ENCODE peak calls at places on chromosomes 5 and 9, in five cellular contexts. Q, M, K, F and W are unnamed samples.

GRCh38 chr9:16720386-16720785 is 150.1 kb downstream of the BNC2 start:
- DNase-seq in K (no peak), Q (no peak), M (no peak), F (no peak), W (no peak)

GRCh38 chr9:111909444-111909843 is 12.8 kb downstream of the UGCG start:
- DNase-seq in M (no peak), K (no peak), F (peak), Q (no peak), W (no peak)

GRCh38 chr9:136995772-136996308 is 528 bp downstream of the CLIC3 start:
- DNase-seq in Q (no peak), K (no peak), M (no peak), F (no peak), W (no peak)

GRCh38 chr5:7869474-7870136 is 657 bp downstream of the MTRR start:
- DNase-seq in M (peak), K (no peak), F (no peak), Q (no peak), W (no peak)

GRCh38 chr5:74063346-74063745 is 437.4 kb downstream of the ARHGEF28 start:
- DNase-seq in M (no peak), F (no peak), K (no peak), Q (no peak), W (no peak)

GRCh38 chr9:38022995-38023394 is 46.0 kb downstream of the SHB start:
- DNase-seq in K (no peak), Q (no peak), F (peak), M (no peak), W (no peak)

GRCh38 chr9:136361047-136361756 is 2.3 kb downstream of the DNLZ start:
- DNase-seq in F (no peak), M (peak), K (no peak), Q (no peak), W (no peak)

GRCh38 chr5:147140558-147140957 is 94.3 kb upstream of the STK32A start:
- DNase-seq in Q (no peak), F (no peak), M (no peak), K (no peak), W (no peak)

GRCh38 chr5:139571543-139571942 is 10.4 kb downstream of the UBE2D2 start:
- DNase-seq in Q (no peak), F (no peak), M (no peak), K (no peak), W (no peak)

GRCh38 chr9:98850851-98851729 is 43.6 kb downstream of the GALNT12 start:
- DNase-seq in Q (peak), M (no peak), F (no peak), K (no peak), W (no peak)

GRCh38 chr5:133199366-133199901 is 147.6 kb downstream of the HSPA4 start:
- DNase-seq in M (no peak), Q (no peak), K (no peak), F (no peak), W (no peak)

GRCh38 chr5:158720316-158720715 is 379.4 kb downstream of the EBF1 start:
- DNase-seq in F (no peak), Q (no peak), K (no peak), M (no peak), W (no peak)

GRCh38 chr5:95735436-95735835 is 4.3 kb downstream of the RHOBTB3 start:
- DNase-seq in K (no peak), M (no peak), Q (no peak), F (no peak), W (no peak)

GRCh38 chr5:177452688-177453638 is 6.3 kb downstream of the PRR7 start:
- DNase-seq in Q (no peak), M (peak), F (no peak), K (no peak), W (no peak)

GRCh38 chr9:119004618-119004990 is 364.6 kb downstream of the BRINP1 start:
- DNase-seq in K (no peak), M (peak), F (no peak), Q (no peak), W (no peak)

GRCh38 chr5:149426931-149427330 is 47.8 kb upstream of the IL17B start:
- DNase-seq in Q (no peak), K (no peak), F (no peak), M (peak), W (no peak)

GRCh38 chr5:72415926-72416325 is 91.3 kb downstream of the ZNF366 start:
- DNase-seq in M (no peak), Q (no peak), F (peak), K (no peak), W (no peak)

GRCh38 chr9:131585375-131585774 is 40.1 kb downstream of the PRRT1B start:
- DNase-seq in K (no peak), Q (no peak), M (peak), F (no peak), W (no peak)

GRCh38 chr5:96142786-96143434 is 181.3 kb upstream of the ELL2 start:
- DNase-seq in Q (no peak), M (peak), K (no peak), F (no peak), W (no peak)

GRCh38 chr5:122101636-122102285 is 23.7 kb upstream of the LOX start:
- DNase-seq in F (no peak), M (peak), K (no peak), Q (no peak), W (no peak)

GRCh38 chr9:15280647-15281046 is 26.4 kb downstream of the TTC39B start:
- DNase-seq in M (no peak), Q (no peak), F (no peak), K (no peak), W (no peak)

GRCh38 chr9:79694676-79695400 is 123.1 kb downstream of the TLE4 start:
- DNase-seq in F (peak), Q (peak), K (no peak), M (peak), W (peak)

GRCh38 chr9:69130456-69131441 is 43.3 kb upstream of the TJP2 start:
- DNase-seq in M (peak), K (no peak), F (no peak), Q (peak), W (no peak)

GRCh38 chr9:109771796-109772525 is 8.0 kb upstream of the PALM2AKAP2 start:
- DNase-seq in M (peak), F (no peak), K (no peak), Q (no peak), W (no peak)

GRCh38 chr9:76297721-76298239 is 96.4 kb downstream of the RFK start:
- DNase-seq in F (no peak), M (peak), K (no peak), Q (no peak), W (no peak)

GRCh38 chr9:23341346-23341745 is 484.7 kb downstream of the ELAVL2 start:
- DNase-seq in F (no peak), M (peak), Q (no peak), K (no peak), W (no peak)

GRCh38 chr9:69874301-69875060 is 53.9 kb downstream of the CFAP95 start:
- DNase-seq in K (no peak), M (no peak), F (peak), Q (no peak), W (no peak)

DNA sequence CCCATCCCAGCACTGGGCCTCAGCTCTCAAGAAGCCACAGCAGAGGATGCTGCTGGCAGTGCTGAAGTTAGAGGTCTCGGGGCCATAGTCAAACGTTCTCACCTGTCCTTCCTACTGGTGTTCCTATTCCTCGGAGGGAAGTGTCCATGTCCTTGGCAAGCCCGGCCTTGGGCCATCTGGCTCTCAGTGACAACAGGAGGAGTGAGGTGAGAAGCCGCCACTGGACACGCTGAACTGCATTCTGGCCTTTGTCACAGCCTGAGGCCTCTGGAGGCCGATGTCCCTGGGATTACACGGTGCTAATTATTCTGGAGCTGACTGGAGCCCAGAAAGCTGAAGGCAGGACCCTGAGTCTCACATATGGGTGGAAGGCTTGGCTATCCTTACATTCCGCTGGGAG is 92.5 kb downstream of the OLFM1 start:
- DNase-seq in F (no peak), M (no peak), K (no peak), Q (no peak), W (no peak)
- H2BK12ac ChIP-seq in F (no peak), M (no peak), K (no peak), Q (no peak), W (no peak)

DNA sequence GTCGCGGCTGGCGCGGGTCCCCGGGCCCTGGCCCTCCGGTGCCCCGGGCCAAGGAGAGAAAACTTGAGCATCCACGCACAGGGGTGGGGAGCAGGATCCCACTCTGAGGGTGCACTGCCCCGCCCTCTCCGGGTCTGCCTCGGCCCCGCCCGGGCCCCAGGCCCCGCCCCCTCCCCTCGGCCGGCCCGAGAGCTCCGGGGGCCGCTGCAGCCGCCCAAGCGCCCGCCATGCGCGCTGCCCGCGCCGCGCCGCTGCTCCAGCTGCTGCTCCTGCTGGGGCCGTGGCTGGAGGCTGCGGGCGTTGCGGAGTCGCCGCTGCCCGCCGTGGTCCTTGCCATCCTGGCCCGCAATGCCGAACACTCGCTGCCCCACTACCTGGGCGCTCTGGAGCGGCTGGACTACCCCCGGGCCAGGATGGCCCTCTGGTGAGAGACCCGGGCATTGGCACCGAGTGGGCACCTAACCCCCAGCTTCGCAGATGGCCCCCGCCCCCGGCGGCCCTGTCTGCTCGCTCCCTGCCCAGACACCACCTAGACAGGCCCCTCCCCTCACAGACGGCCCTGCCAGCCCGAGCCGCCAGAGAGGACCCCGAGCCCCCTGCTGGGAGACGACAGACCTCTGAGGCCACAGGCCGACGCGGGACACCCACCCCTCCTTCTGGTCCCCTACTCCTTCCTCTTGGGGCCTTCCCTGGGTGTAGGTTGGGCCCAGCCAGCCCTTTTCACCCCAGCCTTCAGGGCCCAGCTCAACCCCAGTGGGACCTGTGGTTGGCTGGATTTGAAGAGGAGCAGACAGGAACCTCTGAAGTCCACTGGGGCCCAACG is at the start of gene CERCAM:
- DNase-seq in Q (peak), F (peak), M (peak), K (peak), W (peak)
- H4K8ac ChIP-seq in Q (no peak), F (peak), M (peak), K (peak), W (peak)

GRCh38 chr5:43313035-43313853 is at the start of gene HMGCS1:
- DNase-seq in M (peak), Q (peak), K (peak), F (peak), W (peak)
- H2AK5ac ChIP-seq in M (peak), Q (no peak), K (no peak), F (peak), W (peak)

GRCh38 chr9:26670052-26670640 is 222.5 kb downstream of the CAAP1 start:
- DNase-seq in K (no peak), M (no peak), F (no peak), Q (no peak), W (no peak)
- H2BK12ac ChIP-seq in K (no peak), M (no peak), F (no peak), Q (no peak), W (no peak)

DNA sequence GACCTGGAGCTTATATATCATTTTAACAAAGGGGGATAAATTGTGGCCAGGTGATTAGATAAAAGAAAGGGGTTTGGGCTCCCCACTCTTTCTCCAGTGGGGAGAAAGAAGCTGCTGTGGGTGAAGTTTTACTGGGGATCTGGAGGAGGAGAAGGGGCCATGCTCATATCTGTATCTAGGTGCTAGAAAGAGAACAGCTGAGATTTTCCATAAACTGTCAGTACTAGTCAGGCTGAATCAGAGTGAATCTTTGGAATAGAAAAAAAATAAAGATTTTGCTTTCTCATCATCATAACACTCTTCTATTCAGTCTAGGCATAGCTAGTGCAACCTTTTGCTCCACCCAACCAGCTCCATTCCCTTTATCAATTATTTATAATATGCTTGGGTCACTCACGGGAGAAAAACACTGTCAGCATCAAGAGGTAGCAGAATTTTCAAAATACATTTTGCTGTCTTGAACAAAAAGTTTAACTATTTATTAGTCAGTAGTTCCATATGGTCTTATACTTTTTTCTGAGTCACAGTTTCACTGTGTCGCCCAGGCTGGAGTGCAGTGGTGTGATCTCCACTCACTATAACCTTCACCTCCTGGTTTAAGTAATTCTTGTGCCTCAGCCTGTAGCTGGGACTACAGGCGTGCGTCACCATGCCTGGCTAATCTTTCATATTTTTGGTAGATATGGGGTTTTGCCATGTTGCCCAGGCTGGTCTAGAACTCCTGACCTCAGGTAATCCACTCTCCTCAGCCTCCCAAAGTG is 21.3 kb upstream of the ERMP1 start:
- DNase-seq in M (no peak), Q (no peak), K (no peak), F (no peak), W (no peak)
- H4K8ac ChIP-seq in M (no peak), Q (no peak), K (no peak), F (no peak), W (no peak)

GRCh38 chr5:135393691-135394090 is 5.3 kb downstream of the MACROH2A1 start:
- DNase-seq in K (no peak), M (peak), Q (no peak), F (no peak), W (no peak)
- H2AK5ac ChIP-seq in K (no peak), M (peak), Q (no peak), F (no peak), W (no peak)

GRCh38 chr9:133825555-133826198 is 87.5 kb upstream of the SARDH start:
- DNase-seq in F (no peak), Q (no peak), K (no peak), M (peak), W (no peak)
- H2BK12ac ChIP-seq in F (no peak), Q (no peak), K (peak), M (no peak), W (no peak)

DNA sequence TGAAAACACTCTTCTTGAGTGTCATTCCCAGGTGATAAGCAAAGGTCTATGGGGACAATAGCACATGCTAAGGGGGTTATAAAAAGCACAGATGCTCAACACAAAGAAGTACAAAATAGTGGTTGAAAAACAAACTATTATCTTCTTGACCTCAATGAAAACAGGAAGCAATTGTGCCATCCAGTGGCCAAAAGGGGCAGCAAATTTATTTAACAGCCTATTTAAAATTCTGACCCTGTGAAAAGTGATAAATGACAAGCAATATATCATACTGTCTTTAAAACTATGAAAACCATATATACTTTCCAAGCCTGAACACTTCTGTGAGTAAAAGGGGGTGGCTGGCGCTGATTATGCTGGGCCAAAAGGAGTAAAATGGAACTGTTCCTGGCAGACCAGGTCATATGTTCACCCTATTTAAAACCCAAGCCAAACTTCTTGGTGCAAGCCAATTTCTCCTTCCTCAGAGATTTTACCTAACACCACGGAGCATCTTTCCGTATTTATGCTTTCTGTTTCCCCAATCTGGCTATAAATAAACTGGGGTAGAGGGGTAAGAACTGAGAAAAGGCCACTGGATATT is 29.7 kb downstream of the TEX10 start:
- DNase-seq in M (peak), Q (no peak), K (no peak), F (peak), W (peak)
- H4K8ac ChIP-seq in M (no peak), Q (no peak), K (no peak), F (no peak), W (no peak)